ENCODE peak calls at places on chromosomes 6 and 20, in eight cellular contexts. E is GM23248, Q is transverse colon, W is glutamatergic neuron, A is AG09319, B is OCI-LY7, D is hypothalamus, Y is mammary epithelial cell. G is an unnamed sample.

GRCh38 chr20:62386383-62387218 is at the start of gene RPS21:
- DNase-seq in E (peak), Q (peak), W (peak), A (peak), B (peak), D (peak), Y (peak), G (peak)

GRCh38 chr6:84842526-84843161 is 78.2 kb upstream of the TBX18 start:
- DNase-seq in E (peak), Q (no peak), W (no peak), A (no peak), B (no peak), D (no peak), Y (no peak), G (peak)

GRCh38 chr6:129929433-129929832 is 68.3 kb upstream of the TMEM244 start:
- DNase-seq in E (peak), Q (no peak), W (no peak), A (peak), B (no peak), D (no peak), Y (peak), G (peak)

GRCh38 chr6:122803056-122803695 is 14.1 kb downstream of the SMPDL3A start:
- DNase-seq in E (peak), Q (no peak), W (no peak), A (peak), B (no peak), D (no peak), Y (no peak), G (no peak)

GRCh38 chr6:154683756-154684523 is 49.3 kb upstream of the SCAF8 start:
- DNase-seq in E (peak), Q (no peak), W (no peak), A (no peak), B (peak), D (no peak), Y (peak), G (no peak)

GRCh38 chr6:112117554-112117953 is 30.2 kb downstream of the FAM229B start:
- DNase-seq in E (peak), Q (no peak), W (no peak), A (no peak), B (no peak), D (no peak), Y (peak), G (peak)

GRCh38 chr6:169837529-169838250 is 86.3 kb downstream of the ERMARD start:
- DNase-seq in E (no peak), Q (no peak), W (no peak), A (no peak), B (no peak), D (no peak), Y (no peak), G (no peak)

GRCh38 chr6:163564536-163564935 is 150.0 kb downstream of the QKI start:
- DNase-seq in E (no peak), Q (no peak), W (no peak), A (no peak), B (no peak), D (no peak), Y (no peak), G (no peak)

GRCh38 chr6:46505693-46506512 is 14.7 kb upstream of the RCAN2 start:
- DNase-seq in E (no peak), Q (no peak), W (no peak), A (no peak), B (no peak), D (no peak), Y (no peak), G (no peak)

GRCh38 chr6:170285482-170285881 is 5.4 kb downstream of the DLL1 start:
- DNase-seq in E (no peak), Q (no peak), W (no peak), A (no peak), B (no peak), D (no peak), Y (no peak), G (no peak)

GRCh38 chr6:132101550-132101949 is 150.4 kb upstream of the CCN2 start:
- DNase-seq in E (no peak), Q (no peak), W (no peak), A (no peak), B (no peak), D (no peak), Y (no peak), G (no peak)

GRCh38 chr6:112188906-112189305 is 65.5 kb downstream of the LAMA4 start:
- DNase-seq in E (peak), Q (no peak), W (no peak), A (peak), B (no peak), D (no peak), Y (no peak), G (peak)

GRCh38 chr20:53493201-53493908 is 100.3 kb downstream of the ZNF217 start:
- DNase-seq in E (peak), Q (no peak), W (no peak), A (no peak), B (no peak), D (no peak), Y (no peak), G (no peak)

GRCh38 chr6:44100088-44100550 is 27.1 kb downstream of the MRPL14 start:
- DNase-seq in E (peak), Q (no peak), W (peak), A (no peak), B (peak), D (no peak), Y (no peak), G (peak)

GRCh38 chr6:10411131-10411914 is 3.6 kb downstream of the TFAP2A start:
- DNase-seq in E (peak), Q (no peak), W (no peak), A (no peak), B (no peak), D (no peak), Y (peak), G (no peak)

GRCh38 chr6:20811112-20811746 is 277.0 kb downstream of the CDKAL1 start:
- DNase-seq in E (peak), Q (no peak), W (no peak), A (peak), B (no peak), D (no peak), Y (peak), G (peak)

GRCh38 chr20:54047048-54047447 is 23.3 kb downstream of the BCAS1 start:
- DNase-seq in E (no peak), Q (no peak), W (no peak), A (no peak), B (no peak), D (no peak), Y (no peak), G (no peak)

GRCh38 chr6:125124250-125124777 is 29.3 kb upstream of the TPD52L1 start:
- DNase-seq in E (peak), Q (no peak), W (no peak), A (no peak), B (no peak), D (no peak), Y (peak), G (peak)

GRCh38 chr6:54846243-54846856 is at the start of gene FAM83B:
- DNase-seq in E (no peak), Q (peak), W (peak), A (no peak), B (no peak), D (no peak), Y (peak), G (peak)

GRCh38 chr20:1310087-1310486 is 18.9 kb downstream of the SDCBP2 start:
- DNase-seq in E (no peak), Q (no peak), W (no peak), A (no peak), B (no peak), D (peak), Y (no peak), G (no peak)

GRCh38 chr20:64079273-64080012 is at the start of gene RGS19:
- DNase-seq in E (peak), Q (peak), W (peak), A (peak), B (peak), D (peak), Y (peak), G (peak)

GRCh38 chr6:47653706-47654105 is 44.7 kb upstream of the ADGRF4 start:
- DNase-seq in E (no peak), Q (peak), W (no peak), A (no peak), B (no peak), D (no peak), Y (peak), G (peak)

GRCh38 chr6:139549561-139550070 is 175.2 kb upstream of the CITED2 start:
- DNase-seq in E (no peak), Q (no peak), W (no peak), A (no peak), B (no peak), D (no peak), Y (peak), G (no peak)

GRCh38 chr20:32702706-32703425 is 29.1 kb upstream of the C20orf203 start:
- DNase-seq in E (no peak), Q (no peak), W (no peak), A (no peak), B (no peak), D (no peak), Y (no peak), G (no peak)

GRCh38 chr6:170279977-170280688 is 10.7 kb downstream of the DLL1 start:
- DNase-seq in E (peak), Q (peak), W (no peak), A (no peak), B (no peak), D (peak), Y (no peak), G (peak)

G was measured in MCF 10A.